ENCODE peak calls at places on chromosomes 2 and 18, in five cellular contexts. C is fibroblast of lung, M is cardiac muscle cell, A is ovary, Y is lower lobe of right lung. B is an unnamed sample.

GRCh38 chr2:1803217-1804115 is 59.2 kb upstream of the PXDN start:
- DNase-seq in M (no peak), Y (no peak), C (no peak), A (no peak), B (peak; percentile 53)

GRCh38 chr2:69985684-69986083 is 24.3 kb upstream of the ASPRV1 start:
- DNase-seq in A (no peak), Y (peak; percentile 71), C (peak; percentile 63), M (no peak), B (no peak)

GRCh38 chr2:218397502-218398436 is 1.9 kb upstream of the CTDSP1 start:
- DNase-seq in Y (peak; percentile 89), M (peak; percentile 92), C (peak; percentile 65), A (peak; percentile 79), B (peak; percentile 90)

GRCh38 chr18:76859474-76860339 is 37.4 kb downstream of the ZNF236 start:
- DNase-seq in M (no peak), Y (no peak), A (no peak), C (no peak), B (no peak)

GRCh38 chr2:165892541-165892940 is 61.0 kb downstream of the TTC21B start:
- DNase-seq in C (no peak), Y (no peak), M (no peak), A (no peak), B (no peak)

GRCh38 chr2:8926356-8926755 is 77.1 kb downstream of the MBOAT2 start:
- DNase-seq in A (no peak), C (no peak), M (no peak), Y (no peak), B (no peak)

GRCh38 chr2:70767699-70768584 is at the start of gene ADD2:
- DNase-seq in C (peak; percentile 12), Y (peak; percentile 43), M (peak; percentile 83), A (peak; percentile 12), B (no peak)

GRCh38 chr2:216083464-216084279 is 2.0 kb downstream of the TMEM169 start:
- DNase-seq in C (peak; percentile 31), M (no peak), Y (no peak), A (no peak), B (no peak)

GRCh38 chr18:35220424-35220823 is 20.4 kb upstream of the ZNF397 start:
- DNase-seq in Y (no peak), M (no peak), C (no peak), A (no peak), B (no peak)

GRCh38 chr2:30684026-30684425 is 123.2 kb downstream of the CAPN13 start:
- DNase-seq in C (no peak), M (no peak), A (no peak), Y (no peak), B (peak; percentile 42)

GRCh38 chr18:57091231-57091630 is 55.7 kb upstream of the BOD1L2 start:
- DNase-seq in C (no peak), Y (no peak), M (no peak), A (no peak), B (no peak)

GRCh38 chr18:21826196-21826595 is 85.6 kb downstream of the MIB1 start:
- DNase-seq in M (peak; percentile 47), C (peak; percentile 61), A (no peak), Y (no peak), B (no peak)

GRCh38 chr2:236803621-236804020 is 234.0 kb downstream of the ACKR3 start:
- DNase-seq in A (no peak), Y (no peak), M (no peak), C (no peak), B (no peak)

GRCh38 chr2:236715511-236715961 is 145.9 kb downstream of the ACKR3 start:
- DNase-seq in M (no peak), Y (no peak), A (no peak), C (peak; percentile 24), B (no peak)

GRCh38 chr2:234308814-234309195 is 188.1 kb downstream of the ARL4C start:
- DNase-seq in C (peak; percentile 40), M (no peak), Y (no peak), A (no peak), B (no peak)

GRCh38 chr18:10397004-10397403 is 57.4 kb upstream of the APCDD1 start:
- DNase-seq in C (no peak), A (no peak), Y (no peak), M (no peak), B (no peak)

GRCh38 chr18:23334569-23334968 is 118.5 kb upstream of the RIOK3 start:
- DNase-seq in A (no peak), Y (no peak), M (no peak), C (no peak), B (no peak)

GRCh38 chr2:22903616-22904015 is 481.4 kb upstream of the KLHL29 start:
- DNase-seq in M (no peak), C (no peak), A (no peak), Y (no peak), B (no peak)

GRCh38 chr2:21748501-21748900 is 624.7 kb downstream of the TDRD15 start:
- DNase-seq in M (no peak), A (no peak), Y (no peak), C (peak; percentile 65), B (no peak)

GRCh38 chr2:130766037-130766436 is 10.7 kb downstream of the AMER3 start:
- DNase-seq in M (no peak), A (no peak), Y (no peak), C (no peak), B (no peak)

GRCh38 chr2:130768191-130768855 is 13.0 kb downstream of the AMER3 start:
- DNase-seq in M (no peak), C (no peak), A (no peak), Y (no peak), B (no peak)

GRCh38 chr2:130767408-130767775 is 12.1 kb downstream of the AMER3 start:
- DNase-seq in C (no peak), A (no peak), M (no peak), Y (no peak), B (no peak)

GRCh38 chr2:130765464-130765863 is 10.1 kb downstream of the AMER3 start:
- DNase-seq in C (no peak), A (no peak), Y (no peak), M (no peak), B (no peak)

GRCh38 chr2:130766711-130767407 is 11.5 kb downstream of the AMER3 start:
- DNase-seq in Y (no peak), C (no peak), A (no peak), M (no peak), B (no peak)
- H3K27me3 ChIP-seq in Y (no peaks in the 10 kb centered on the region), C (no peaks in the 10 kb centered on the region), A (no peaks in the 10 kb centered on the region), M (no peaks in the 10 kb centered on the region), B (peaks cover 18% of the 10 kb centered on the region)

GRCh38 chr2:48427552-48427951 is 102.4 kb upstream of the STON1 start:
- DNase-seq in Y (no peak), C (no peak), A (no peak), M (no peak), B (no peak)

GRCh38 chr2:48424866-48425265 is 105.1 kb upstream of the STON1 start:
- DNase-seq in Y (no peak), M (no peak), C (no peak), A (no peak), B (no peak)

GRCh38 chr2:48423376-48423775 is 106.6 kb upstream of the STON1 start:
- DNase-seq in Y (no peak), A (no peak), C (peak; percentile 56), M (no peak), B (no peak)

GRCh38 chr2:48424356-48424755 is 105.6 kb upstream of the STON1 start:
- DNase-seq in A (no peak), C (no peak), Y (no peak), M (no peak), B (no peak)

GRCh38 chr2:48425402-48425801 is 104.6 kb upstream of the STON1 start:
- DNase-seq in M (no peak), C (no peak), Y (no peak), A (no peak), B (no peak)
- TF ChIP-seq CTCF in M (no peak), C (no peak), Y (no peak), A (no peak), B (no peak)

GRCh38 chr2:127537142-127537541 is 1.7 kb downstream of the MYO7B start:
- DNase-seq in M (no peak), C (no peak), A (no peak), Y (no peak), B (no peak)
- H3K4me1 ChIP-seq in M (no peaks in the 10 kb centered on the region), C (no peaks in the 10 kb centered on the region), A (no peaks in the 10 kb centered on the region), Y (no peaks in the 10 kb centered on the region), B (no peaks in the 10 kb centered on the region)

DNA sequence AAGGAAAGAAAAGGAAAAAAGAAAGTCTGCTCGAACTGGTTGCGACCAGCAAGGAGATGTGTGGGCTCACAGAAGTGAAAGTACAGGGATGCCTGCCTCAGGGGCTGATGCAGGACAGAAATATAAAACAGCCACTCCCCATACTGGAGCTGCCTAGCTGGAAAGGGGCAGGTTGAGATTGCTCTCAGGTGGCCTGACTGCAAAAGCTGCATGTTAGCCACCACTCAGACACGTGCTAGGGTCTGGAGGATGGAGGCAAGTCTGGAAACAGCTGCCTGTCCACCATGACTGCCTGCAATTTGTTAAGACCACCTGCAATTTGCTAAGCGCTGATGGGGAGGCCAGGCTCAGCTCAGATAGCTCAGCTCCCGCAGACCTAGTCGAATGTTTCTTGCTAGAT is 17.9 kb downstream of the B3GNT7 start:
- DNase-seq in A (no peak), C (no peak), Y (no peak), M (no peak), B (no peak)
- H3K27me3 ChIP-seq in A (no peaks in the 10 kb centered on the region), C (no peaks in the 10 kb centered on the region), Y (peaks cover 12% of the 10 kb centered on the region), M (no peaks in the 10 kb centered on the region), B (no peaks in the 10 kb centered on the region)

DNA sequence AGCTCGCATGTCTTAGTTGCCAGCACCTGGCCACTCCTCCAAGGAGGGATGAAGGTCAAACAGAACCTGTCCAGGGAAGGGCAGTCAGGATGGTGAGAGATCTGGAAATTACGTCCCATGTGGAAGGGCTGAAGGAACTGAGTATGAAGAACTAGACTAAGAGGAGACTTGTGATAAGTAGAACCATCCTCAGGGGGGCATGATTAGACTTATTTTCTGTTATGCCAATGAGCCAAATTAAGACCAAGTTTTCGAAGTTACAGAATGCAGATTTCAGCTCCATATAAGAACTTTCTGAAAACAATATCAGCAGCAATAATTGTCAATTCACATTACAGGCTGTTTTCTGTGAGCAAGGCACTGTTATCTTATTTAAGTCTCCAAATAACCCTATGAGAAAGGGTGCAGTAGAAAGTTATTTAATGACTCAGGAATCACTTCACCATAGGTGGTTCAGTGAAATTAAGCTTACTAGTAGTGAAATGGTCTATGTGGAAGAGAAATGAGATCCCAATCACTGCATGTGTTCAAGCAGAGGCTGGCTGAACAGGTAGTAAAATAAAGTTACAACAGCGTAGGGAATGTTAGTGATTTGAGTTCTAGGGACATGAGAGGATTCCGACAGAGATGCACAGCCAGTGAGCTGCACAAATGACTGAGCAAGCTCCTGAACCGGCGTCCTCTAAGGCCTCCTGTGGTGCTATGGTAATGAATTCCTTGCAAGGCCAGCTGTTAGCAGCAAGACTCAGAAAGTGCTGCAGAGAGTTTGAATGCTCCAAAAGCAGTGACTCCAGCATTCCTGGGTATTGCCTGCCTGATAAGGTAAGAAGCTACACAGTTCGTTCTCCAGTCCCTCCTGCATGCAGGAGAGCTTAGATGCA is 4.5 kb upstream of the DYM start:
- DNase-seq in C (peak; percentile 43), Y (no peak), M (peak; percentile 45), A (no peak), B (no peak)
- TF ChIP-seq CTCF in C (no peak), Y (no peak), M (no peak), A (no peak), B (no peak)

DNA sequence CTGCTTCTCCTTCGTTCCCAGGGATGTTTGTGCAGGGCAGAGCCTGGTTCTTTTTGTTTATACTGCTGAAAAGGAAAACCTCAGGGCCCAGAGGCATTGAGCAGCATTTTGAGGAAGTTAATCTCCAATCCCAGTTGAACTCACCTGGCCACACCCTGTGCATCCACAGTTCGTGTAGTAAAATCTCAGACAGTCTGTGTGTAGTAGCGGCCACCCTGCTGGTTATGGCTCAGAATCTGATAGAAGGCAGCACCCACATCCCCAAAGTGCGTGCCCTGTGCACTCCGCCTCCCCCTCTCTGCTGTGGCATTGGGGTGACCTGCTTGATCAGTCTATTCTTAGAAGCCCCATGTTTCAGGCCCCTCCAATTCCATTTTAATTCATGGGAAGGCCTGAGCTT is 10.9 kb downstream of the TRIB2 start:
- DNase-seq in C (no peak), A (no peak), Y (no peak), M (no peak), B (no peak)
- H3K4me1 ChIP-seq in C (peaks cover 22% of the 10 kb centered on the region), A (peaks cover 35% of the 10 kb centered on the region), Y (peaks cover 85% of the 10 kb centered on the region), M (no peaks in the 10 kb centered on the region), B (peaks cover 67% of the 10 kb centered on the region)

B was measured in sigmoid colon.